ENCODE peak calls at places on chromosome X, in ten cellular contexts. One of them, this sample, is unnamed. For H3K79me2, the result is how much of the 10 kb centered on the place peaks cover.

GRCh38 chrX:27619975-27620374 is 29.8 kb downstream of the DCAF8L2 start:
- DNase-seq in neural progenitor cell: peak
- DNase-seq in trophoblast cell: peak
- DNase-seq in SK-N-SH: no peak
- DNase-seq in OCI-LY7: no peak
- DNase-seq in mammary epithelial cell: peak
- DNase-seq in H9: no peak
- DNase-seq in PC-3: peak
- DNase-seq in PC-9: no peak
- DNase-seq in HCT116: no peak
- DNase-seq in this sample: peak

GRCh38 chrX:149497626-149498025 is 7.5 kb downstream of the IDS start:
- DNase-seq in neural progenitor cell: no peak
- DNase-seq in trophoblast cell: no peak
- DNase-seq in SK-N-SH: no peak
- DNase-seq in OCI-LY7: no peak
- DNase-seq in mammary epithelial cell: peak
- DNase-seq in H9: no peak
- DNase-seq in PC-3: peak
- DNase-seq in PC-9: peak
- DNase-seq in HCT116: no peak
- DNase-seq in this sample: peak

GRCh38 chrX:42247241-42247640 is 323.9 kb upstream of the CASK start:
- DNase-seq in neural progenitor cell: no peak
- DNase-seq in trophoblast cell: peak
- DNase-seq in SK-N-SH: no peak
- DNase-seq in OCI-LY7: no peak
- DNase-seq in mammary epithelial cell: no peak
- DNase-seq in H9: no peak
- DNase-seq in PC-3: no peak
- DNase-seq in PC-9: no peak
- DNase-seq in HCT116: no peak
- DNase-seq in this sample: peak

GRCh38 chrX:136694491-136695087 is 46.6 kb downstream of the CD40LG start:
- DNase-seq in neural progenitor cell: peak
- DNase-seq in trophoblast cell: peak
- DNase-seq in SK-N-SH: peak
- DNase-seq in OCI-LY7: peak
- DNase-seq in mammary epithelial cell: peak
- DNase-seq in H9: peak
- DNase-seq in PC-3: peak
- DNase-seq in PC-9: peak
- DNase-seq in HCT116: peak
- DNase-seq in this sample: peak

GRCh38 chrX:100745806-100746537 is 14.1 kb upstream of the SYTL4 start:
- DNase-seq in neural progenitor cell: peak
- DNase-seq in trophoblast cell: no peak
- DNase-seq in SK-N-SH: no peak
- DNase-seq in OCI-LY7: no peak
- DNase-seq in mammary epithelial cell: no peak
- DNase-seq in H9: no peak
- DNase-seq in PC-3: no peak
- DNase-seq in PC-9: no peak
- DNase-seq in HCT116: no peak
- DNase-seq in this sample: no peak

GRCh38 chrX:13014111-13015094 is 30.0 kb downstream of the FAM9C start:
- DNase-seq in neural progenitor cell: no peak
- DNase-seq in trophoblast cell: peak
- DNase-seq in SK-N-SH: no peak
- DNase-seq in OCI-LY7: no peak
- DNase-seq in mammary epithelial cell: no peak
- DNase-seq in H9: no peak
- DNase-seq in PC-3: no peak
- DNase-seq in PC-9: no peak
- DNase-seq in HCT116: no peak
- DNase-seq in this sample: no peak

GRCh38 chrX:57821703-57822375 is 88.4 kb downstream of the ZXDA start:
- DNase-seq in neural progenitor cell: peak
- DNase-seq in trophoblast cell: peak
- DNase-seq in SK-N-SH: peak
- DNase-seq in OCI-LY7: peak
- DNase-seq in mammary epithelial cell: peak
- DNase-seq in H9: no peak
- DNase-seq in PC-3: peak
- DNase-seq in PC-9: no peak
- DNase-seq in HCT116: peak
- DNase-seq in this sample: peak

GRCh38 chrX:25873196-25873595 is 264.9 kb upstream of the MAGEB18 start:
- DNase-seq in neural progenitor cell: no peak
- DNase-seq in trophoblast cell: no peak
- DNase-seq in SK-N-SH: no peak
- DNase-seq in OCI-LY7: no peak
- DNase-seq in mammary epithelial cell: peak
- DNase-seq in H9: no peak
- DNase-seq in PC-3: peak
- DNase-seq in PC-9: no peak
- DNase-seq in HCT116: no peak
- DNase-seq in this sample: no peak

GRCh38 chrX:131895002-131895401 is 128.1 kb upstream of the STK26 start:
- DNase-seq in neural progenitor cell: no peak
- DNase-seq in trophoblast cell: no peak
- DNase-seq in SK-N-SH: no peak
- DNase-seq in OCI-LY7: no peak
- DNase-seq in mammary epithelial cell: peak
- DNase-seq in H9: no peak
- DNase-seq in PC-3: peak
- DNase-seq in PC-9: peak
- DNase-seq in HCT116: no peak
- DNase-seq in this sample: peak

GRCh38 chrX:19751068-19751467 is 136.3 kb downstream of the SH3KBP1 start:
- DNase-seq in neural progenitor cell: peak
- DNase-seq in trophoblast cell: no peak
- DNase-seq in SK-N-SH: no peak
- DNase-seq in OCI-LY7: no peak
- DNase-seq in mammary epithelial cell: no peak
- DNase-seq in H9: no peak
- DNase-seq in PC-3: peak
- DNase-seq in PC-9: no peak
- DNase-seq in HCT116: no peak
- DNase-seq in this sample: peak

GRCh38 chrX:65689377-65689776 is 21.9 kb downstream of the MSN start:
- DNase-seq in neural progenitor cell: no peak
- DNase-seq in trophoblast cell: no peak
- DNase-seq in SK-N-SH: no peak
- DNase-seq in OCI-LY7: no peak
- DNase-seq in mammary epithelial cell: peak
- DNase-seq in H9: no peak
- DNase-seq in PC-3: peak
- DNase-seq in PC-9: peak
- DNase-seq in HCT116: no peak
- DNase-seq in this sample: no peak

GRCh38 chrX:65687367-65687766 is 19.9 kb downstream of the MSN start:
- DNase-seq in neural progenitor cell: no peak
- DNase-seq in trophoblast cell: no peak
- DNase-seq in SK-N-SH: no peak
- DNase-seq in OCI-LY7: no peak
- DNase-seq in mammary epithelial cell: no peak
- DNase-seq in H9: no peak
- DNase-seq in PC-3: no peak
- DNase-seq in PC-9: no peak
- DNase-seq in HCT116: no peak
- DNase-seq in this sample: no peak

GRCh38 chrX:65686246-65686645 is 18.8 kb downstream of the MSN start:
- DNase-seq in neural progenitor cell: no peak
- DNase-seq in trophoblast cell: no peak
- DNase-seq in SK-N-SH: no peak
- DNase-seq in OCI-LY7: no peak
- DNase-seq in mammary epithelial cell: no peak
- DNase-seq in H9: no peak
- DNase-seq in PC-3: no peak
- DNase-seq in PC-9: no peak
- DNase-seq in HCT116: no peak
- DNase-seq in this sample: no peak

GRCh38 chrX:65690057-65690855 is 22.8 kb downstream of the MSN start:
- DNase-seq in neural progenitor cell: no peak
- DNase-seq in trophoblast cell: no peak
- DNase-seq in SK-N-SH: no peak
- DNase-seq in OCI-LY7: no peak
- DNase-seq in mammary epithelial cell: peak
- DNase-seq in H9: no peak
- DNase-seq in PC-3: peak
- DNase-seq in PC-9: no peak
- DNase-seq in HCT116: no peak
- DNase-seq in this sample: peak

GRCh38 chrX:65688403-65688881 is 21.0 kb downstream of the MSN start:
- DNase-seq in neural progenitor cell: no peak
- DNase-seq in trophoblast cell: no peak
- DNase-seq in SK-N-SH: no peak
- DNase-seq in OCI-LY7: peak
- DNase-seq in mammary epithelial cell: peak
- DNase-seq in H9: no peak
- DNase-seq in PC-3: no peak
- DNase-seq in PC-9: no peak
- DNase-seq in HCT116: no peak
- DNase-seq in this sample: peak
- H3K79me2 ChIP-seq in neural progenitor cell: under half
- H3K79me2 ChIP-seq in trophoblast cell: under half
- H3K79me2 ChIP-seq in SK-N-SH: half or more
- H3K79me2 ChIP-seq in OCI-LY7: half or more
- H3K79me2 ChIP-seq in mammary epithelial cell: half or more
- H3K79me2 ChIP-seq in H9: under half
- H3K79me2 ChIP-seq in PC-3: half or more
- H3K79me2 ChIP-seq in PC-9: half or more
- H3K79me2 ChIP-seq in HCT116: half or more
- H3K79me2 ChIP-seq in this sample: half or more

GRCh38 chrX:73831500-73831899 is 268.5 kb downstream of the CHIC1 start:
- DNase-seq in neural progenitor cell: no peak
- DNase-seq in trophoblast cell: no peak
- DNase-seq in SK-N-SH: no peak
- DNase-seq in OCI-LY7: no peak
- DNase-seq in mammary epithelial cell: no peak
- DNase-seq in H9: no peak
- DNase-seq in PC-3: no peak
- DNase-seq in PC-9: no peak
- DNase-seq in HCT116: no peak
- DNase-seq in this sample: no peak
- H3K79me2 ChIP-seq in neural progenitor cell: under half
- H3K79me2 ChIP-seq in trophoblast cell: under half
- H3K79me2 ChIP-seq in SK-N-SH: half or more
- H3K79me2 ChIP-seq in OCI-LY7: under half
- H3K79me2 ChIP-seq in mammary epithelial cell: half or more
- H3K79me2 ChIP-seq in H9: under half
- H3K79me2 ChIP-seq in PC-3: under half
- H3K79me2 ChIP-seq in PC-9: under half
- H3K79me2 ChIP-seq in HCT116: under half
- H3K79me2 ChIP-seq in this sample: under half

GRCh38 chrX:16727637-16728036 is 8.2 kb downstream of the SYAP1 start:
- DNase-seq in neural progenitor cell: no peak
- DNase-seq in trophoblast cell: no peak
- DNase-seq in SK-N-SH: no peak
- DNase-seq in OCI-LY7: no peak
- DNase-seq in mammary epithelial cell: no peak
- DNase-seq in H9: no peak
- DNase-seq in PC-3: peak
- DNase-seq in PC-9: no peak
- DNase-seq in HCT116: no peak
- DNase-seq in this sample: no peak

GRCh38 chrX:16719334-16720084 is at the start of gene SYAP1:
- DNase-seq in neural progenitor cell: peak
- DNase-seq in trophoblast cell: peak
- DNase-seq in SK-N-SH: peak
- DNase-seq in OCI-LY7: peak
- DNase-seq in mammary epithelial cell: peak
- DNase-seq in H9: peak
- DNase-seq in PC-3: peak
- DNase-seq in PC-9: peak
- DNase-seq in HCT116: peak
- DNase-seq in this sample: peak

GRCh38 chrX:16725067-16725466 is 5.7 kb downstream of the SYAP1 start:
- DNase-seq in neural progenitor cell: no peak
- DNase-seq in trophoblast cell: no peak
- DNase-seq in SK-N-SH: no peak
- DNase-seq in OCI-LY7: no peak
- DNase-seq in mammary epithelial cell: no peak
- DNase-seq in H9: no peak
- DNase-seq in PC-3: no peak
- DNase-seq in PC-9: no peak
- DNase-seq in HCT116: no peak
- DNase-seq in this sample: no peak

GRCh38 chrX:16718824-16719333 is 533 bp upstream of the SYAP1 start:
- DNase-seq in neural progenitor cell: no peak
- DNase-seq in trophoblast cell: no peak
- DNase-seq in SK-N-SH: no peak
- DNase-seq in OCI-LY7: no peak
- DNase-seq in mammary epithelial cell: no peak
- DNase-seq in H9: no peak
- DNase-seq in PC-3: no peak
- DNase-seq in PC-9: no peak
- DNase-seq in HCT116: no peak
- DNase-seq in this sample: no peak

DNA sequence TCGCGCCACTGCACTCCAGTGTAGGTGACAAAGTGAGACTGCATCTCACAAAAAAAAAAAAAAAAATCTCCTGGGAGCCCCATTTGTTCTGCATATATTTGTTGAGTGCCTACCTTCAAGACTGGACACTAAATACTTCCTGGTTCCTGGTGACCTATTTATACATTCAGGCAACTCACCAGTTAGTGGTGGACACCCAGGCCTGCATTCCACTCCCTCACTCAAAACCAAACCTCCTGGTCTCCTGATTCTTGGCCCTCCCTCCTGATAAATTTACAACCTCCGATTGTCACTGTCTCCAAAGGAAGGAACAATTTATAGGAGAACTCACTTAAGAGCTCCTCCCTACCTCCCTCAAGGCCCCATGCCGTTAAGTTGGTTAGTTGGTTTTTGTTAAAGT is 3.1 kb downstream of the SYAP1 start:
- DNase-seq in neural progenitor cell: no peak
- DNase-seq in trophoblast cell: no peak
- DNase-seq in SK-N-SH: no peak
- DNase-seq in OCI-LY7: no peak
- DNase-seq in mammary epithelial cell: no peak
- DNase-seq in H9: no peak
- DNase-seq in PC-3: no peak
- DNase-seq in PC-9: no peak
- DNase-seq in HCT116: no peak
- DNase-seq in this sample: peak
- H3K79me2 ChIP-seq in neural progenitor cell: half or more
- H3K79me2 ChIP-seq in trophoblast cell: under half
- H3K79me2 ChIP-seq in SK-N-SH: half or more
- H3K79me2 ChIP-seq in OCI-LY7: under half
- H3K79me2 ChIP-seq in mammary epithelial cell: half or more
- H3K79me2 ChIP-seq in H9: under half
- H3K79me2 ChIP-seq in PC-3: half or more
- H3K79me2 ChIP-seq in PC-9: half or more
- H3K79me2 ChIP-seq in HCT116: half or more
- H3K79me2 ChIP-seq in this sample: half or more

DNA sequence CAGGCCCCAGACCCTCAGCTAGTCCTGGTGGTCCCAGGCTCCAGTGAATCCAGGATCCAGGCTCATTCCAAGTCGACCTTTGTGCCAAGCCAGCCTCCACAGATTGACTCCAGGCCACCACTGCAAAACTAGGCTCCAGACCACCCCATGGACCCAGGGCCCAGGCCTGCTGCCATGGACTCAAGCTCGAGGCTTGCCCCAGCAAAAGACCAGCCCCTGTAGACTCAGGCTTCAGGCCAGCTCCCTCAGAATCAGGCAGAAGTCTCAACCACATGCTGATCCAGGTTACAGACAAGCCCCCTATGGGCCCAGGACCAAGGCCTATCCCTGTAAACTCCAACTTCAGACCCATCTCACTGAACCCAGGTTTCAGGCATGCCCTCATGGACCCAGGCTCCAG is 692.4 kb downstream of the PCDH19 start:
- DNase-seq in neural progenitor cell: no peak
- DNase-seq in trophoblast cell: no peak
- DNase-seq in SK-N-SH: no peak
- DNase-seq in OCI-LY7: no peak
- DNase-seq in mammary epithelial cell: no peak
- DNase-seq in H9: no peak
- DNase-seq in PC-3: no peak
- DNase-seq in PC-9: no peak
- DNase-seq in HCT116: no peak
- DNase-seq in this sample: no peak
- H3K79me2 ChIP-seq in neural progenitor cell: under half
- H3K79me2 ChIP-seq in trophoblast cell: under half
- H3K79me2 ChIP-seq in SK-N-SH: under half
- H3K79me2 ChIP-seq in OCI-LY7: under half
- H3K79me2 ChIP-seq in mammary epithelial cell: under half
- H3K79me2 ChIP-seq in H9: under half
- H3K79me2 ChIP-seq in PC-3: under half
- H3K79me2 ChIP-seq in PC-9: under half
- H3K79me2 ChIP-seq in HCT116: under half
- H3K79me2 ChIP-seq in this sample: under half

This sample was measured in GM23248.